ENCODE peak calls at places on chromosomes 5 and 9, in ten cellular contexts. G is C1 segment of cervical spinal cord; L is nephron progenitor cell; F is NCI-H748 treated with DMSO at 0.1 percent for 48 hours; I is AG08396; B is NCI-H1694 treated with DMSO at 0.1 percent for 48 hours; W is activated CD4-positive, CD25-positive, alpha-beta regulatory T cell treated with anti-CD3 and anti-CD28 coated beads, Interleukin-2, amount 50 U/mL, for 16 hours; P is dermis blood vessel endothelial cell; Z is GM12892; U is endodermal cell. M is an unnamed sample.

GRCh38 chr5:56360816-56361215 is 127.7 kb upstream of the ANKRD55 start:
- DNase-seq in G (no peak), L (no peak), F (no peak), I (no peak), B (no peak), W (no peak), P (no peak), Z (no peak), U (no peak), M (no peak)

GRCh38 chr9:91773166-91773565 is 176.9 kb downstream of the ROR2 start:
- DNase-seq in G (no peak), L (no peak), F (no peak), I (no peak), B (no peak), W (no peak), P (no peak), Z (no peak), U (no peak), M (no peak)

GRCh38 chr9:20087481-20087880 is 298.6 kb upstream of the SLC24A2 start:
- DNase-seq in G (no peak), L (no peak), F (no peak), I (no peak), B (no peak), W (no peak), P (no peak), Z (no peak), U (no peak), M (no peak)

GRCh38 chr5:20959347-20959746 is 971.3 kb upstream of the CDH18 start:
- DNase-seq in G (no peak), L (no peak), F (no peak), I (no peak), B (no peak), W (no peak), P (no peak), Z (no peak), U (no peak), M (no peak)

GRCh38 chr9:80884180-80884579 is 805.2 kb downstream of the TLE1 start:
- DNase-seq in G (no peak), L (no peak), F (no peak), I (no peak), B (no peak), W (no peak), P (no peak), Z (no peak), U (no peak), M (no peak)

GRCh38 chr5:156201793-156202388 is 125.1 kb upstream of the SGCD start:
- DNase-seq in G (no peak), L (no peak), F (no peak), I (peak; percentile 27), B (no peak), W (no peak), P (no peak), Z (no peak), U (no peak), M (no peak)

GRCh38 chr5:92163906-92164305 is 780.8 kb upstream of the ARRDC3 start:
- DNase-seq in G (no peak), L (no peak), F (no peak), I (no peak), B (no peak), W (no peak), P (no peak), Z (no peak), U (no peak), M (no peak)

GRCh38 chr9:124792976-124793594 is 16.2 kb downstream of the OLFML2A start:
- DNase-seq in G (no peak), L (no peak), F (no peak), I (no peak), B (no peak), W (no peak), P (no peak), Z (no peak), U (no peak), M (no peak)

GRCh38 chr5:83653669-83654068 is 67.0 kb downstream of the HAPLN1 start:
- DNase-seq in G (no peak), L (no peak), F (no peak), I (no peak), B (no peak), W (no peak), P (no peak), Z (peak; percentile 10), U (no peak), M (no peak)

GRCh38 chr9:80615964-80616363 is 1044.2 kb downstream of the TLE4 start:
- DNase-seq in G (no peak), L (no peak), F (no peak), I (peak; percentile 4), B (no peak), W (no peak), P (no peak), Z (no peak), U (no peak), M (no peak)

GRCh38 chr5:10229306-10230048 is 20.2 kb downstream of the ATPSCKMT start:
- DNase-seq in G (no peak), L (no peak), F (no peak), I (peak; percentile 33), B (no peak), W (no peak), P (no peak), Z (no peak), U (no peak), M (no peak)

GRCh38 chr5:32360906-32361305 is 48.2 kb upstream of the MTMR12 start:
- DNase-seq in G (no peak), L (no peak), F (no peak), I (no peak), B (no peak), W (no peak), P (no peak), Z (no peak), U (no peak), M (no peak)

GRCh38 chr5:127521138-127521770 is 3.8 kb downstream of the PRRC1 start:
- DNase-seq in G (no peak), L (no peak), F (no peak), I (no peak), B (no peak), W (no peak), P (no peak), Z (no peak), U (no peak), M (no peak)

GRCh38 chr5:102754499-102755424 is at the start of gene PAM:
- DNase-seq in G (no peak), L (peak; percentile 89), F (peak; percentile 67), I (peak; percentile 93), B (peak; percentile 23), W (peak; percentile 44), P (peak; percentile 82), Z (peak; percentile 83), U (peak; percentile 92), M (peak; percentile 91)

GRCh38 chr5:167608708-167609272 is 682.7 kb upstream of the WWC1 start:
- DNase-seq in G (no peak), L (no peak), F (no peak), I (no peak), B (no peak), W (no peak), P (no peak), Z (no peak), U (no peak), M (no peak)

GRCh38 chr5:132414634-132415377 is 45.3 kb downstream of the SLC22A5 start:
- DNase-seq in G (no peak), L (no peak), F (no peak), I (no peak), B (no peak), W (no peak), P (peak; percentile 81), Z (no peak), U (no peak), M (no peak)

GRCh38 chr9:75754090-75754489 is 136.4 kb upstream of the PCSK5 start:
- DNase-seq in G (no peak), L (no peak), F (no peak), I (no peak), B (no peak), W (no peak), P (no peak), Z (no peak), U (no peak), M (peak; percentile 74)

GRCh38 chr5:112390327-112390726 is 28.8 kb downstream of the EPB41L4A start:
- DNase-seq in G (no peak), L (peak; percentile 16), F (no peak), I (no peak), B (peak; percentile 8), W (no peak), P (no peak), Z (no peak), U (peak; percentile 74), M (no peak)

GRCh38 chr5:167970002-167970401 is 321.4 kb upstream of the WWC1 start:
- DNase-seq in G (no peak), L (no peak), F (no peak), I (no peak), B (no peak), W (no peak), P (no peak), Z (no peak), U (no peak), M (no peak)

M was measured in right cardiac atrium.